ENCODE peak calls at places on chromosomes 7 and 10, in five cellular contexts. X is left ventricle myocardium inferior, W is cardiac muscle cell, H is lower lobe of right lung, O is NB4. M is an unnamed sample.

GRCh38 chr10:56139405-56139804 is 221.7 kb downstream of the ZWINT start:
- DNase-seq in H (no peak), X (no peak), O (no peak), W (no peak), M (no peak)

GRCh38 chr7:107661865-107662379 is 1.3 kb downstream of the SLC26A4 start:
- DNase-seq in H (no peak), X (no peak), O (no peak), W (no peak), M (no peak)

GRCh38 chr7:142158741-142159496 is 47.4 kb downstream of the MGAM2 start:
- DNase-seq in H (no peak), O (no peak), W (no peak), X (no peak), M (no peak)

GRCh38 chr7:65477326-65477725 is 103.7 kb downstream of the ZNF92 start:
- DNase-seq in O (peak; percentile 49), W (peak; percentile 34), X (no peak), H (no peak), M (peak; percentile 47)

GRCh38 chr7:49522111-49522510 is 251.3 kb upstream of the VWC2 start:
- DNase-seq in X (no peak), H (no peak), O (no peak), W (no peak), M (no peak)

GRCh38 chr7:47269466-47269836 is 312.5 kb downstream of the TNS3 start:
- DNase-seq in X (no peak), W (no peak), H (no peak), O (no peak), M (no peak)

GRCh38 chr10:46514431-46514861 is 42.0 kb downstream of the GPRIN2 start:
- DNase-seq in X (no peak), O (no peak), W (no peak), H (peak; percentile 34), M (no peak)

GRCh38 chr7:115910541-115911164 is 119.9 kb downstream of the TFEC start:
- DNase-seq in O (peak; percentile 67), X (no peak), W (peak; percentile 53), H (no peak), M (no peak)

GRCh38 chr7:73909051-73909941 is 48.3 kb downstream of the TMEM270 start:
- DNase-seq in H (peak; percentile 51), O (peak; percentile 90), W (no peak), X (no peak), M (no peak)

GRCh38 chr7:95688931-95689453 is 83.4 kb upstream of the DYNC1I1 start:
- DNase-seq in X (no peak), H (no peak), W (no peak), O (no peak), M (no peak)

GRCh38 chr7:27129729-27130539 is 623 bp downstream of the HOXA4 start:
- DNase-seq in O (peak; percentile 80), X (no peak), H (peak; percentile 50), W (no peak), M (peak; percentile 75)

GRCh38 chr7:48083114-48083830 is 5.8 kb upstream of the UPP1 start:
- DNase-seq in W (peak; percentile 82), O (no peak), X (no peak), H (no peak), M (no peak)

GRCh38 chr7:132441935-132442334 is 134.3 kb downstream of the PLXNA4 start:
- DNase-seq in W (no peak), O (no peak), X (peak; percentile 40), H (no peak), M (no peak)

GRCh38 chr10:103917326-103918052 is 495 bp downstream of the STN1 start:
- DNase-seq in W (no peak), O (no peak), X (peak; percentile 56), H (peak; percentile 73), M (peak; percentile 38)

GRCh38 chr7:147245274-147245673 is 1128.7 kb downstream of the CNTNAP2 start:
- DNase-seq in H (no peak), X (no peak), W (peak; percentile 50), O (peak; percentile 67), M (peak; percentile 32)

GRCh38 chr10:100006241-100006886 is 3.4 kb downstream of the DNMBP start:
- DNase-seq in O (peak; percentile 83), W (peak; percentile 91), X (no peak), H (no peak), M (no peak)

GRCh38 chr7:33400214-33400538 is 270.8 kb downstream of the BBS9 start:
- DNase-seq in H (no peak), O (no peak), W (no peak), X (no peak), M (no peak)

GRCh38 chr7:125857606-125858005 is 928.0 kb upstream of the POT1 start:
- DNase-seq in O (no peak), X (no peak), W (no peak), H (no peak), M (no peak)

GRCh38 chr7:20340839-20341238 is 10.1 kb downstream of the ITGB8 start:
- DNase-seq in H (no peak), W (peak; percentile 62), X (no peak), O (no peak), M (no peak)

GRCh38 chr7:149245244-149245643 is 5.8 kb downstream of the ZNF212 start:
- DNase-seq in H (no peak), O (no peak), W (no peak), X (no peak), M (no peak)

GRCh38 chr10:132961-133898 is 2.0 kb upstream of the ZMYND11 start:
- DNase-seq in X (no peak), O (peak; percentile 15), H (no peak), W (peak; percentile 67), M (no peak)

GRCh38 chr7:138257459-138258193 is 181.4 kb downstream of the AKR1D1 start:
- DNase-seq in H (no peak), O (peak; percentile 82), W (peak; percentile 99), X (no peak), M (no peak)

GRCh38 chr10:103740683-103741082 is 114.7 kb downstream of the SH3PXD2A start:
- DNase-seq in H (no peak), X (no peak), O (no peak), W (no peak), M (no peak)

GRCh38 chr7:123034106-123034505 is 38.6 kb upstream of the TAS2R16 start:
- DNase-seq in O (no peak), W (no peak), H (no peak), X (no peak), M (no peak)

GRCh38 chr7:97351488-97351887 is 234.0 kb downstream of the SDHAF3 start:
- DNase-seq in O (no peak), H (no peak), W (no peak), X (no peak), M (no peak)

GRCh38 chr7:132398253-132398913 is 177.9 kb downstream of the PLXNA4 start:
- DNase-seq in X (no peak), W (no peak), O (no peak), H (no peak), M (peak; percentile 20)

GRCh38 chr7:142586611-142587010 is 162.7 kb upstream of the PRSS1 start:
- DNase-seq in O (no peak), H (no peak), X (no peak), W (no peak), M (no peak)

GRCh38 chr10:130618636-130619035 is 482.4 kb downstream of the GLRX3 start:
- DNase-seq in X (no peak), H (no peak), W (no peak), O (no peak), M (no peak)

GRCh38 chr10:22340362-22341189 is 4.7 kb upstream of the SPAG6 start:
- DNase-seq in O (peak; percentile 75), X (peak; percentile 66), W (peak; percentile 88), H (peak; percentile 76), M (peak; percentile 74)

GRCh38 chr7:87875151-87876039 is 765 bp downstream of the SLC25A40 start:
- DNase-seq in X (peak; percentile 31), H (no peak), O (peak; percentile 33), W (no peak), M (peak; percentile 73)

GRCh38 chr7:6553460-6554044 is 2.3 kb upstream of the GRID2IP start:
- DNase-seq in X (no peak), O (no peak), H (no peak), W (no peak), M (no peak)

GRCh38 chr7:34156336-34156735 is 251.0 kb downstream of the BMPER start:
- DNase-seq in W (peak; percentile 51), O (no peak), H (no peak), X (no peak), M (no peak)

GRCh38 chr7:157009778-157010587 is 480 bp downstream of the MNX1 start:
- DNase-seq in X (no peak), H (no peak), W (no peak), O (no peak), M (no peak)

GRCh38 chr7:84236398-84236797 is 41.8 kb upstream of the SEMA3A start:
- DNase-seq in H (no peak), W (peak; percentile 49), X (no peak), O (no peak), M (no peak)

GRCh38 chr10:98265403-98266378 is 2.3 kb downstream of the LOXL4 start:
- DNase-seq in X (no peak), O (no peak), W (no peak), H (no peak), M (no peak)

GRCh38 chr10:79129361-79129997 is 60.7 kb downstream of the ZMIZ1 start:
- DNase-seq in H (no peak), X (no peak), W (peak; percentile 59), O (peak; percentile 81), M (peak; percentile 79)
- TF ChIP-seq CTCF in H (no peak), X (no peak), W (no peak), O (peak; percentile 15), M (no peak)

DNA sequence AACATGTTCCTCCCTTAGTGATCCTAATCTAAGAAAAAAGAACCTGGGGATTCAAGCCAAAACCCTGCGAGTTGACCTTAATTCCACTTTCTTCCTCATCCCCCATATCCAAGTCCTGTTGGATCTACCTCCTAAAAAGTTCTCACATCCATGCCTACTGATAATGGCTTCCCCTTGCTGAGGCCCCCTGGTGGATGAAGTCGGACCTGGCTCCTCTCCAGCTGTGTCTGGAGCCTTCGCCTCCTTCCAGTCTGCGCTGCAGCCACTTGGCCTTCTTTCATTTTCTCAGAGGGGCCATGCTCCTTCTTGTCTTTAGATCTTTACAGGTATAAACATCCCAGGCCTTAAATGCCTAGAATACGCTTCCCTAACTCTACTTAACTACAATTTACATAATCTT is 8.1 kb downstream of the PDE1C start:
- DNase-seq in X (no peak), O (peak; percentile 52), H (peak; percentile 55), W (peak; percentile 29), M (peak; percentile 66)
- TF ChIP-seq CTCF in X (peak; percentile 54), O (peak; percentile 90), H (peak; percentile 53), W (peak; percentile 38), M (peak; percentile 57)

DNA sequence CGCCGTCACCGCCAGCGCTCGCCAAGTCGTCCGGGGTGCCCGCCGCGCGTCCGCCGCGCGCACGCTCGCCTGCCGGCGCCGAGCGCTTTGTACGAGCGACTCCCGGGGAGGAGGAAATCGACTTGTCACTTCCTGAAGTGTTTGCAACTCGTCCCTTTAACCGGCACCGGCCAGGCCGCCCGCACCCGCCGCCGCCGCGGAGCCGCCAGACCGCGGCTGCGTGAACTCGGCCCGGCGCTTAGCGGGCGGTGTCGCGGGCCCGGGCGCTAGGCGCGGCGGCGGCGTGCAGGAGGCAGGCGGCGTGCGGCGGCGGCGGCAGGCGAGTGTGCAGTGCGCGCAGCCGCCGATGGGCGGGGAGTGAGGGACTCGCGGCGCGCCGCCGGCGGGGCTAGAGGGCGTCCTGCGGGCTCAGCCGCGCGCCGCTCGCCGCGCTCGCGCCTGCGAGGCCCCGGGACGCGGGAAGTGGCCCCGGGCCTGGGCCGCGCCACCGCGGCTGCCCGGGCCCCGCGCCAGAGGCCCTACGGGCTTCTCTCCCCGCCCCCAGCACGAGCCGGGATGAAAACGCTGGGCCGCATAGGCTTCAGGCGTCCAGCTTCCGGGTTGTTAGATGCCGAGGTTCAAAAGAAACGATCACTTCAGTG is at the start of gene FAM53B:
- DNase-seq in H (peak; percentile 89), O (peak; percentile 91), X (peak; percentile 89), W (peak; percentile 89), M (peak; percentile 88)
- TF ChIP-seq CTCF in H (no peak), O (no peak), X (peak; percentile 27), W (no peak), M (no peak)

GRCh38 chr10:114437456-114438292 is 33.4 kb upstream of the AFAP1L2 start:
- DNase-seq in X (no peak), H (no peak), O (peak; percentile 12), W (peak; percentile 44), M (no peak)
- TF ChIP-seq CTCF in X (peak; percentile 48), H (peak; percentile 33), O (peak; percentile 30), W (peak; percentile 61), M (peak; percentile 61)